ENCODE peak calls at places on chromosomes 1 and 21, in nine cellular contexts. T is fibroblast of lung, U is astrocyte, E is mammary epithelial cell, R is cardiac muscle cell, F is ovary, D is adrenal gland, O is aorta, J is pancreas. M is an unnamed sample.

GRCh38 chr1:5594056-5594956 is 397.9 kb downstream of the NPHP4 start:
- DNase-seq in T (no peak), J (no peak), F (no peak), D (no peak), U (no peak), R (no peak), O (no peak), E (no peak), M (no peak)

GRCh38 chr1:29786195-29786594 is 549.9 kb downstream of the PTPRU start:
- DNase-seq in O (no peak), F (no peak), E (no peak), T (no peak), U (no peak), J (no peak), R (no peak), D (no peak), M (no peak)

GRCh38 chr1:101302831-101303511 is 66.2 kb downstream of the S1PR1 start:
- DNase-seq in R (no peak), J (no peak), D (peak; percentile 30), E (no peak), O (no peak), T (peak; percentile 40), U (peak; percentile 15), F (no peak), M (no peak)

GRCh38 chr21:34526236-34526617 is 14.2 kb upstream of the KCNE1 start:
- DNase-seq in J (no peak), O (no peak), E (no peak), D (no peak), U (no peak), T (no peak), R (no peak), F (no peak), M (no peak)

GRCh38 chr1:41466146-41466545 is 18.3 kb downstream of the EDN2 start:
- DNase-seq in U (no peak), E (no peak), O (no peak), J (no peak), T (no peak), D (no peak), F (no peak), R (no peak), M (no peak)

GRCh38 chr21:44437371-44437695 is 18.0 kb upstream of the LRRC3 start:
- DNase-seq in E (no peak), D (no peak), R (no peak), T (no peak), J (no peak), O (peak; percentile 43), F (no peak), U (no peak), M (no peak)

GRCh38 chr1:114669562-114670082 is at the start of gene DENND2C:
- DNase-seq in J (no peak), O (no peak), U (no peak), E (no peak), D (no peak), T (no peak), F (no peak), R (peak; percentile 68), M (no peak)

GRCh38 chr1:205451759-205452164 is 4.1 kb downstream of the BLACAT1 start:
- DNase-seq in T (no peak), O (no peak), R (no peak), U (no peak), J (no peak), F (no peak), D (no peak), E (no peak), M (no peak)

GRCh38 chr1:110243146-110243545 is 33.0 kb downstream of the KCNC4 start:
- DNase-seq in O (peak; percentile 57), E (no peak), F (no peak), R (no peak), D (no peak), J (no peak), T (no peak), U (no peak), M (no peak)

GRCh38 chr1:147897030-147897756 is 5.4 kb upstream of the GJA8 start:
- DNase-seq in R (peak; percentile 37), D (peak; percentile 43), E (peak; percentile 17), J (peak; percentile 22), F (no peak), O (no peak), U (no peak), T (no peak), M (no peak)

GRCh38 chr1:175152006-175152652 is 40.4 kb downstream of the KIAA0040 start:
- DNase-seq in U (no peak), D (peak; percentile 73), E (no peak), F (peak; percentile 61), O (peak; percentile 83), J (peak; percentile 75), T (peak; percentile 11), R (peak; percentile 74), M (no peak)

GRCh38 chr21:44913425-44914175 is 7.1 kb downstream of the ITGB2 start:
- DNase-seq in O (no peak), D (no peak), J (no peak), E (no peak), T (no peak), F (no peak), U (no peak), R (no peak), M (no peak)

GRCh38 chr1:95583811-95584210 is 349.8 kb downstream of the RWDD3 start:
- DNase-seq in F (no peak), J (no peak), U (no peak), D (no peak), R (peak; percentile 9), E (no peak), O (no peak), T (no peak), M (no peak)

GRCh38 chr1:20981903-20982695 is 194.6 kb downstream of the EIF4G3 start:
- DNase-seq in J (no peak), E (peak; percentile 16), O (no peak), D (no peak), T (peak; percentile 59), U (peak; percentile 44), R (peak; percentile 15), F (no peak), M (no peak)

GRCh38 chr1:8351693-8352470 is 34.0 kb downstream of the SLC45A1 start:
- DNase-seq in O (peak; percentile 76), D (no peak), F (no peak), E (peak; percentile 71), T (no peak), R (peak; percentile 64), U (no peak), J (no peak), M (peak; percentile 39)

GRCh38 chr1:26288311-26288941 is 8.5 kb downstream of the SH3BGRL3 start:
- DNase-seq in T (peak; percentile 27), J (no peak), E (no peak), U (no peak), D (no peak), O (no peak), F (no peak), R (no peak), M (no peak)

GRCh38 chr1:241972703-241973375 is 15.3 kb downstream of the BECN2 start:
- DNase-seq in U (peak; percentile 78), D (no peak), F (no peak), R (peak; percentile 7), O (no peak), E (no peak), J (no peak), T (peak; percentile 82), M (no peak)

GRCh38 chr1:53625766-53626520 is 113.0 kb downstream of the GLIS1 start:
- DNase-seq in J (no peak), T (no peak), E (no peak), F (no peak), R (no peak), O (peak; percentile 62), D (no peak), U (no peak), M (no peak)

GRCh38 chr1:66752000-66752592 is at the start of gene DYNLT5:
- DNase-seq in R (peak; percentile 85), J (peak; percentile 15), O (peak; percentile 88), D (peak; percentile 37), T (peak; percentile 59), F (peak; percentile 19), E (no peak), U (peak; percentile 35), M (no peak)
- H3K27ac ChIP-seq in R (peak within 1 kb of the TSS; percentile 12), J (no peak within 1 kb of the TSS), O (no peak within 1 kb of the TSS), D (no peak within 1 kb of the TSS), T (no peak within 1 kb of the TSS), F (no peak within 1 kb of the TSS), E (no peak within 1 kb of the TSS), U (no peak within 1 kb of the TSS), M (no peak within 1 kb of the TSS)

DNA sequence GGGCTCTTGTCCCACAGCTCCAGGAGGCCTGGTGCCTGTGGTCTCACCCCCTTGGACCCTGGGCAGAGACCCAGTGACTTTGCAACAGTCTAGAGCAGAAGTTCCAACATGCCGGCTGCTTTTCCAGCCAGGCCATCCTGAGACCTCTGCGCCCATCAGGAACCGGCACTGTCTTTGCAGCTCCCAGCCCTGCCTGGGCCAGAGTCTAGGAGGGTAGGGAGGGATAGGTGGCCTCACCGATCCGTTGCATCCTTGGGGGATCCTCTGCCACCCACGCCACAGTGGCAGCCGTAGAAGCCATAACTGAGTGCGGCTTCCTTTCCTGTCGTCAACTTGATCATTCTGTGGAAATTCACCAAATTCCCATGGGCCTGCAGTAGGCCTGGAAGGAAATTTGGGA is 1.3 kb downstream of the PLA2G2A start:
- DNase-seq in F (no peak), T (no peak), O (no peak), R (no peak), D (no peak), J (no peak), U (no peak), E (no peak), M (no peak)
- H3K27ac ChIP-seq in F (peak overlapping the region; percentile 95), T (no peak overlapping the region), O (no peak overlapping the region), R (no peak overlapping the region), D (no peak overlapping the region), J (no peak overlapping the region), U (no peak overlapping the region), E (no peak overlapping the region), M (no peak overlapping the region)

GRCh38 chr1:16139473-16139962 is 16.4 kb downstream of the EPHA2 start:
- DNase-seq in R (no peak), F (no peak), O (no peak), U (peak; percentile 94), D (no peak), J (no peak), E (peak; percentile 87), T (peak; percentile 95), M (no peak)
- H3K27ac ChIP-seq in R (peak overlapping the region; percentile 95), F (no peak overlapping the region), O (no peak overlapping the region), U (peak overlapping the region; percentile 74), D (peak overlapping the region; percentile 78), J (no peak overlapping the region), E (peak overlapping the region; percentile 43), T (peak overlapping the region; percentile 36), M (peak overlapping the region; percentile 99)

GRCh38 chr1:163250382-163250974 is 47.8 kb upstream of the RGS5 start:
- DNase-seq in J (no peak), R (no peak), T (no peak), D (no peak), O (no peak), E (no peak), U (no peak), F (no peak), M (no peak)
- H3K27ac ChIP-seq in J (no peak overlapping the region), R (no peak overlapping the region), T (no peak overlapping the region), D (no peak overlapping the region), O (peak overlapping the region; percentile 98), E (no peak overlapping the region), U (no peak overlapping the region), F (no peak overlapping the region), M (no peak overlapping the region)

M was measured in epithelial cell of prostate.